ENCODE peak calls at places on chromosomes 4 and X, in ten cellular contexts. Y is stomach, E is body of pancreas, L is esophagus squamous epithelium, K is heart left ventricle, J is Peyer's patch, G is A549, W is right lobe of liver, N is spleen, R is sigmoid colon. T is an unnamed sample.

GRCh38 chrX:153573999-153574398 is 24.9 kb downstream of the CCNQ start:
- DNase-seq in Y (no peak), E (no peak), L (no peak), K (no peak), J (no peak), G (no peak), W (no peak), N (no peak), R (no peak), T (no peak)

GRCh38 chr4:140150636-140150885 is 3.4 kb downstream of the MAML3 start:
- DNase-seq in Y (peak; percentile 82), E (peak; percentile 88), L (peak; percentile 57), K (no peak), J (no peak), G (no peak), W (no peak), N (no peak), R (peak; percentile 94), T (peak; percentile 92)

GRCh38 chr4:146638801-146639351 is at the start of gene POU4F2:
- DNase-seq in Y (no peak), E (no peak), L (no peak), K (no peak), J (no peak), G (no peak), W (no peak), N (no peak), R (no peak), T (no peak)

GRCh38 chr4:169024762-169025161 is 14.7 kb upstream of the CBR4 start:
- DNase-seq in Y (no peak), E (no peak), L (no peak), K (peak; percentile 17), J (no peak), G (peak; percentile 21), W (no peak), N (no peak), R (no peak), T (no peak)

GRCh38 chr4:151169900-151170299 is 70.5 kb downstream of the RPS3A start:
- DNase-seq in Y (no peak), E (no peak), L (no peak), K (no peak), J (no peak), G (no peak), W (no peak), N (no peak), R (no peak), T (no peak)

GRCh38 chrX:5278908-5279307 is 949.8 kb downstream of the NLGN4X start:
- DNase-seq in Y (no peak), E (no peak), L (no peak), K (no peak), J (no peak), G (no peak), W (no peak), N (no peak), R (no peak), T (no peak)

GRCh38 chr4:177367336-177367735 is 57.7 kb downstream of the NEIL3 start:
- DNase-seq in Y (no peak), E (no peak), L (no peak), K (no peak), J (no peak), G (no peak), W (no peak), N (no peak), R (no peak), T (no peak)

GRCh38 chr4:170750519-170750918 is 660.8 kb upstream of the AADAT start:
- DNase-seq in Y (no peak), E (no peak), L (no peak), K (no peak), J (no peak), G (no peak), W (no peak), N (no peak), R (no peak), T (no peak)

GRCh38 chr4:88897180-88897579 is 159.8 kb downstream of the FAM13A start:
- DNase-seq in Y (no peak), E (no peak), L (no peak), K (no peak), J (no peak), G (no peak), W (no peak), N (no peak), R (no peak), T (no peak)

GRCh38 chrX:101383679-101384078 is 2.3 kb downstream of the BTK start:
- DNase-seq in Y (no peak), E (no peak), L (no peak), K (no peak), J (no peak), G (no peak), W (no peak), N (no peak), R (no peak), T (peak; percentile 16)

GRCh38 chrX:37060999-37061398 is 52.8 kb downstream of the FAM47C start:
- DNase-seq in Y (no peak), E (no peak), L (no peak), K (no peak), J (no peak), G (no peak), W (no peak), N (no peak), R (no peak), T (no peak)

GRCh38 chr4:1385373-1386340 is 20.6 kb downstream of the NKX1-1 start:
- DNase-seq in Y (no peak), E (no peak), L (no peak), K (no peak), J (peak; percentile 34), G (no peak), W (peak; percentile 8), N (peak; percentile 68), R (no peak), T (no peak)

GRCh38 chr4:161642708-161643107 is 521.1 kb downstream of the FSTL5 start:
- DNase-seq in Y (no peak), E (no peak), L (no peak), K (no peak), J (no peak), G (no peak), W (no peak), N (no peak), R (no peak), T (no peak)

GRCh38 chr4:72006576-72006975 is 25.2 kb upstream of the NPFFR2 start:
- DNase-seq in Y (no peak), E (no peak), L (no peak), K (no peak), J (no peak), G (no peak), W (no peak), N (no peak), R (no peak), T (no peak)

GRCh38 chrX:626745-627509 is 3.7 kb upstream of the SHOX start:
- DNase-seq in Y (no peak), E (no peak), L (no peak), K (no peak), J (no peak), G (no peak), W (no peak), N (peak; percentile 36), R (peak; percentile 10), T (no peak)

GRCh38 chr4:85210353-85210752 is 243.9 kb upstream of the WDFY3 start:
- DNase-seq in Y (no peak), E (no peak), L (no peak), K (no peak), J (no peak), G (no peak), W (no peak), N (no peak), R (no peak), T (no peak)

GRCh38 chrX:76453737-76454406 is 26.4 kb downstream of the MAGEE1 start:
- DNase-seq in Y (no peak), E (peak; percentile 82), L (no peak), K (no peak), J (no peak), G (no peak), W (no peak), N (peak; percentile 30), R (no peak), T (no peak)
- TF ChIP-seq POLR2A in Y (no peak), E (no peak), L (no peak), K (no peak), J (no peak), G (no peak), W (no peak), N (no peak), R (no peak), T (no peak)

GRCh38 chrX:30981968-30982367 is 89.9 kb downstream of the FTHL17 start:
- DNase-seq in Y (no peak), E (no peak), L (no peak), K (no peak), J (no peak), G (no peak), W (no peak), N (no peak), R (no peak), T (no peak)
- H3K4me1 ChIP-seq in Y (no peaks in the 10 kb centered on the region), E (no peaks in the 10 kb centered on the region), L (no peaks in the 10 kb centered on the region), K (no peaks in the 10 kb centered on the region), J (no peaks in the 10 kb centered on the region), G (no peaks in the 10 kb centered on the region), W (no peaks in the 10 kb centered on the region), N (no peaks in the 10 kb centered on the region), R (no peaks in the 10 kb centered on the region), T (no peaks in the 10 kb centered on the region)

GRCh38 chr4:183171484-183172267 is 72.6 kb downstream of the WWC2 start:
- DNase-seq in Y (no peak), E (no peak), L (no peak), K (no peak), J (no peak), G (peak; percentile 25), W (no peak), N (no peak), R (no peak), T (no peak)
- H3K4me3 ChIP-seq in Y (no peak overlapping the region), E (no peak overlapping the region), L (no peak overlapping the region), K (no peak overlapping the region), J (no peak overlapping the region), G (peak overlapping the region; percentile 2), W (no peak overlapping the region), N (no peak overlapping the region), R (no peak overlapping the region), T (no peak overlapping the region)

GRCh38 chrX:119235872-119236598 is at the start of gene PGRMC1:
- DNase-seq in Y (peak; percentile 82), E (peak; percentile 81), L (peak; percentile 11), K (peak; percentile 80), J (peak; percentile 87), G (peak; percentile 57), W (peak; percentile 87), N (peak; percentile 94), R (peak; percentile 91), T (peak; percentile 79)
- TF ChIP-seq POLR2A in Y (no peak), E (peak; percentile 80), L (no peak), K (peak; percentile 79), J (peak; percentile 74), G (peak; percentile 96), W (peak; percentile 78), N (no peak), R (peak; percentile 71), T (peak; percentile 88)